ENCODE peak calls at places on chromosomes 5 and 9, in nine cellular contexts. F is HCT116, H is MM.1S, Z is neural progenitor cell, U is PC-3, J is OCI-LY7, T is GM23338, D is hepatocyte, P is SK-N-SH. I is an unnamed sample.
A peak's percentile ranks its signal among the peaks of the same experiment; 100 is the strongest.

GRCh38 chr5:82421119-82421518 is 143.0 kb upstream of the RPS23 start:
- DNase-seq in D (no peak), F (peak; percentile 69), T (no peak), J (no peak), Z (no peak), H (no peak), P (no peak), U (peak; percentile 98), I (peak; percentile 82)

GRCh38 chr9:89077519-89077918 is 86.3 kb downstream of the S1PR3 start:
- DNase-seq in Z (no peak), D (peak; percentile 35), T (no peak), J (peak; percentile 7), F (no peak), H (no peak), U (no peak), P (no peak), I (no peak)

GRCh38 chr5:60436518-60436917 is 263.4 kb downstream of the DEPDC1B start:
- DNase-seq in F (no peak), Z (no peak), H (no peak), D (no peak), P (no peak), T (no peak), U (no peak), J (no peak), I (no peak)

GRCh38 chr9:88922091-88922490 is 69.2 kb upstream of the S1PR3 start:
- DNase-seq in H (peak; percentile 89), F (no peak), D (no peak), P (no peak), Z (no peak), U (no peak), T (no peak), J (peak; percentile 93), I (no peak)

GRCh38 chr5:143349127-143349526 is 54.4 kb downstream of the NR3C1 start:
- DNase-seq in J (no peak), T (no peak), F (no peak), P (no peak), Z (no peak), D (no peak), U (peak; percentile 44), H (no peak), I (peak; percentile 33)

GRCh38 chr5:103366938-103367549 is 108.5 kb downstream of the MACIR start:
- DNase-seq in J (no peak), U (no peak), D (no peak), T (no peak), F (no peak), Z (peak; percentile 56), H (no peak), P (no peak), I (no peak)

GRCh38 chr5:178730940-178731265 is 444 bp upstream of the ZNF354A start:
- DNase-seq in J (peak; percentile 7), H (no peak), T (no peak), U (peak; percentile 25), D (no peak), P (no peak), Z (no peak), F (no peak), I (no peak)

GRCh38 chr9:35842020-35842745 is 13.2 kb downstream of the TMEM8B start:
- DNase-seq in F (no peak), T (no peak), Z (no peak), P (no peak), U (no peak), J (no peak), H (no peak), D (no peak), I (peak; percentile 50)

GRCh38 chr9:127117801-127118200 is 4.6 kb downstream of the ANGPTL2 start:
- DNase-seq in U (no peak), P (no peak), Z (no peak), H (no peak), T (no peak), D (no peak), F (no peak), J (no peak), I (no peak)

GRCh38 chr5:146595088-146595487 is 79.1 kb upstream of the GPR151 start:
- DNase-seq in J (peak; percentile 10), Z (no peak), P (no peak), T (peak; percentile 29), U (peak; percentile 48), D (peak; percentile 10), H (no peak), F (no peak), I (no peak)

GRCh38 chr5:78243639-78244038 is 50.9 kb downstream of the AP3B1 start:
- DNase-seq in P (no peak), T (no peak), H (no peak), J (no peak), U (peak; percentile 27), D (no peak), F (no peak), Z (no peak), I (peak; percentile 71)

GRCh38 chr9:132040808-132041207 is 38.9 kb downstream of the MED27 start:
- DNase-seq in F (no peak), U (no peak), J (no peak), P (no peak), T (no peak), Z (no peak), D (no peak), H (no peak), I (no peak)

GRCh38 chr9:116484483-116484776 is 202.7 kb upstream of the TRIM32 start:
- DNase-seq in H (no peak), F (no peak), T (no peak), Z (no peak), D (no peak), J (no peak), U (no peak), P (no peak), I (peak; percentile 13)
- TF ChIP-seq EZH2phosphoT487 in H (no peak), F (no peak), T (no peak), Z (no peak), D (no peak), J (no peak), U (no peak), P (no peak), I (no peak)

DNA sequence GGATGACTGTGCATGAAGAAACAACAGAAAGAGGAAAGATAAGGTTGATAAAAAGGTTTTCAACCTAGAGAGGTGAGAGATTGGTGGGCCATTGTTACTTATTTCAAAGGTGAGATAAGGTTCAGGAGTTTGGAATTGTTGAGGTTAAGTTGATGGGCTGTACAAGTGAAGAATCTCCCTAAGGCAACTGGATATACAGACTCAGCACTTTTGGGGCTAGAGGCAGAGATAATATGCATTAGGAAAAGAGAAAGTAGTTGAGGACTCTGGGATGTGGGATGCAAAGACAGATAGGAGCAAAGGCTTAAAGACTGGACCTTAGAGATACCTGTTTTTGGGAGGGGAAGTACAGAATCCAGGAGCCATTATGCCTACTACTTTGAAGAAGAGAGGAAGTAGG is 2.5 kb downstream of the CHMP5 start:
- DNase-seq in J (no peak), P (no peak), Z (no peak), D (no peak), H (no peak), U (no peak), T (no peak), F (no peak), I (no peak)
- H3K4me2 ChIP-seq in J (no peak overlapping the region), P (no peak overlapping the region), Z (no peak overlapping the region), D (no peak overlapping the region), H (no peak overlapping the region), U (no peak overlapping the region), T (no peak overlapping the region), F (no peak overlapping the region), I (no peak overlapping the region)

GRCh38 chr9:133777111-133777791 is 39.1 kb upstream of the SARDH start:
- DNase-seq in Z (no peak), H (no peak), P (no peak), F (no peak), D (no peak), J (no peak), T (no peak), U (no peak), I (no peak)
- TF ChIP-seq EZH2phosphoT487 in Z (no peak), H (no peak), P (no peak), F (no peak), D (no peak), J (no peak), T (no peak), U (no peak), I (no peak)

GRCh38 chr5:93300309-93300923 is 280.6 kb downstream of the NR2F1-AS1 start:
- DNase-seq in D (no peak), J (no peak), U (no peak), Z (peak; percentile 67), F (no peak), H (no peak), T (no peak), P (no peak), I (no peak)
- H3K4me2 ChIP-seq in D (no peak overlapping the region), J (no peak overlapping the region), U (no peak overlapping the region), Z (peak overlapping the region; percentile 69), F (no peak overlapping the region), H (no peak overlapping the region), T (peak overlapping the region; percentile 65), P (no peak overlapping the region), I (no peak overlapping the region)

GRCh38 chr5:180688326-180689070 is 39.1 kb upstream of the FLT4 start:
- DNase-seq in D (no peak), P (no peak), T (no peak), J (no peak), H (no peak), U (no peak), F (no peak), Z (no peak), I (no peak)
- TF ChIP-seq EZH2phosphoT487 in D (no peak), P (no peak), T (no peak), J (no peak), H (no peak), U (no peak), F (no peak), Z (no peak), I (no peak)

DNA sequence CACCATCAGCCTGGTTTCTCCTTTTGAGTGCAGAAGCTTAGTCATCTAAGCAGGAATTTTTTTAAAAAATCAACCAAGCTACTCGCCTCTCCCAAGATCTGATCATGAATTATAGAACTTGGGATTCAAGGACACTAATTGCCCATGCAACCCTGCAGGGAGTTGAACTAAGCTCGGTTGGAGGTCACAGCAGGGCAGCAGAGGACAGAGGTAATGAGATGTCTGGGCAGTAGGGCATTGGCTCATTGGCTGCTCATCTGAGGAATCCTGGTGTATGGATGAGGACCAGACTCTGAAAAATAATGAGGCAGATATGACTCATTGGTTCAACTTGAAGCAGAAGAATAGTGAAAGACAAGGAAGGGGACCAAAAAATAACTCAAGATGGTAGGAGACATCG is 111.8 kb upstream of the TLE1 start:
- DNase-seq in T (no peak), D (no peak), Z (no peak), F (no peak), J (no peak), H (no peak), P (no peak), U (peak; percentile 4), I (peak; percentile 61)
- H3K4me2 ChIP-seq in T (no peak overlapping the region), D (no peak overlapping the region), Z (no peak overlapping the region), F (no peak overlapping the region), J (no peak overlapping the region), H (no peak overlapping the region), P (peak overlapping the region; percentile 59), U (no peak overlapping the region), I (no peak overlapping the region)

I was measured in GM23248.